ENCODE peak calls at places on chromosome 4, in four cellular contexts. One of them, this sample, is unnamed.

GRCh38 chr4:74042681-74043080 is 4.2 kb upstream of the CXCL3 start:
- DNase-seq in PC-3: peak; percentile 49
- DNase-seq in nephron progenitor cell: no peak
- DNase-seq in RWPE1: no peak
- DNase-seq in this sample: no peak

GRCh38 chr4:104677122-104677521 is 182.4 kb upstream of the CXXC4 start:
- DNase-seq in PC-3: no peak
- DNase-seq in RWPE1: no peak
- DNase-seq in nephron progenitor cell: no peak
- DNase-seq in this sample: no peak

GRCh38 chr4:107036602-107037151 is 564 bp upstream of the DKK2 start:
- DNase-seq in nephron progenitor cell: no peak
- DNase-seq in RWPE1: no peak
- DNase-seq in PC-3: no peak
- DNase-seq in this sample: peak; percentile 17

GRCh38 chr4:81359207-81359606 is 112.5 kb downstream of the RASGEF1B start:
- DNase-seq in RWPE1: no peak
- DNase-seq in PC-3: no peak
- DNase-seq in nephron progenitor cell: no peak
- DNase-seq in this sample: no peak

GRCh38 chr4:109052699-109053656 is 249.5 kb downstream of the COL25A1 start:
- DNase-seq in PC-3: no peak
- DNase-seq in RWPE1: no peak
- DNase-seq in nephron progenitor cell: no peak
- DNase-seq in this sample: no peak

GRCh38 chr4:16516796-16517413 is 290.6 kb upstream of the TAPT1 start:
- DNase-seq in PC-3: peak; percentile 54
- DNase-seq in RWPE1: no peak
- DNase-seq in nephron progenitor cell: no peak
- DNase-seq in this sample: peak; percentile 72

GRCh38 chr4:99790796-99791617 is 25.6 kb upstream of the DAPP1 start:
- DNase-seq in RWPE1: peak; percentile 57
- DNase-seq in nephron progenitor cell: no peak
- DNase-seq in PC-3: peak; percentile 49
- DNase-seq in this sample: peak; percentile 67

GRCh38 chr4:78584863-78585576 is 33.5 kb downstream of the ANXA3 start:
- DNase-seq in nephron progenitor cell: no peak
- DNase-seq in RWPE1: no peak
- DNase-seq in PC-3: no peak
- DNase-seq in this sample: peak; percentile 26

GRCh38 chr4:107891299-107891698 is 40.0 kb upstream of the CYP2U1 start:
- DNase-seq in RWPE1: no peak
- DNase-seq in nephron progenitor cell: no peak
- DNase-seq in PC-3: no peak
- DNase-seq in this sample: no peak

GRCh38 chr4:10704050-10704810 is 19.7 kb upstream of the CLNK start:
- DNase-seq in nephron progenitor cell: no peak
- DNase-seq in RWPE1: no peak
- DNase-seq in PC-3: no peak
- DNase-seq in this sample: no peak

GRCh38 chr4:139912423-139912822 is 241.6 kb downstream of the MAML3 start:
- DNase-seq in PC-3: no peak
- DNase-seq in RWPE1: no peak
- DNase-seq in nephron progenitor cell: no peak
- DNase-seq in this sample: no peak

GRCh38 chr4:76963136-76963477 is 13.6 kb downstream of the SEPTIN11 start:
- DNase-seq in RWPE1: no peak
- DNase-seq in nephron progenitor cell: no peak
- DNase-seq in PC-3: no peak
- DNase-seq in this sample: peak; percentile 31

GRCh38 chr4:5976431-5976830 is 41.8 kb downstream of the C4orf50 start:
- DNase-seq in nephron progenitor cell: no peak
- DNase-seq in RWPE1: no peak
- DNase-seq in PC-3: no peak
- DNase-seq in this sample: no peak

GRCh38 chr4:44056721-44057151 is 391.9 kb downstream of the KCTD8 start:
- DNase-seq in PC-3: no peak
- DNase-seq in RWPE1: no peak
- DNase-seq in nephron progenitor cell: no peak
- DNase-seq in this sample: no peak

GRCh38 chr4:55004831-55005230 is 120.6 kb downstream of the KDR start:
- DNase-seq in nephron progenitor cell: no peak
- DNase-seq in PC-3: no peak
- DNase-seq in RWPE1: no peak
- DNase-seq in this sample: no peak

GRCh38 chr4:55002431-55002830 is 123.0 kb downstream of the KDR start:
- DNase-seq in nephron progenitor cell: no peak
- DNase-seq in PC-3: peak; percentile 59
- DNase-seq in RWPE1: no peak
- DNase-seq in this sample: no peak

GRCh38 chr4:55001538-55001937 is 123.9 kb downstream of the KDR start:
- DNase-seq in nephron progenitor cell: no peak
- DNase-seq in RWPE1: no peak
- DNase-seq in PC-3: peak; percentile 18
- DNase-seq in this sample: no peak

DNA sequence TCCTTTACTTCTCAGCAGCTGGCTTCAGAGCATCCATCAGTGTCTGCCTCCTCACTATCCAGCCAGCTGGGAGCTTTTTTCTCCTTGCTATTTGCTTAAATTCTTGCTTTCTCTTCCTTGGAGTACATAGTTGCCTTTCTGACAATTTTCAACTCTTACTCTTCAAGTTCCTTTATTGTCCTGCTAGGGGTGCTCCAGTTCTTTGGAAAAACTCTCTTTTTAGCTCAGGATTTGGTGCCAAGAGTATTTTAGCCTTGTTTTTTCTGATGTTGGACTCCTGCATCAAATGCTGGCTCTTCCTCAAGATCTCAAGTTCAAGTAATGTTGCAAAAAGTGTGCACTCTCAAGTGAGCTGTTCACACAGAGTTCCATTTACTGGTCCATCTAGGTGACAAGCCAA is 126.4 kb downstream of the KDR start:
- DNase-seq in nephron progenitor cell: no peak
- DNase-seq in PC-3: peak; percentile 55
- DNase-seq in RWPE1: no peak
- DNase-seq in this sample: peak; percentile 47
- TF ChIP-seq CTCF in nephron progenitor cell: peak; percentile 34
- TF ChIP-seq CTCF in PC-3: peak; percentile 75
- TF ChIP-seq CTCF in RWPE1: peak; percentile 30
- TF ChIP-seq CTCF in this sample: peak; percentile 47

DNA sequence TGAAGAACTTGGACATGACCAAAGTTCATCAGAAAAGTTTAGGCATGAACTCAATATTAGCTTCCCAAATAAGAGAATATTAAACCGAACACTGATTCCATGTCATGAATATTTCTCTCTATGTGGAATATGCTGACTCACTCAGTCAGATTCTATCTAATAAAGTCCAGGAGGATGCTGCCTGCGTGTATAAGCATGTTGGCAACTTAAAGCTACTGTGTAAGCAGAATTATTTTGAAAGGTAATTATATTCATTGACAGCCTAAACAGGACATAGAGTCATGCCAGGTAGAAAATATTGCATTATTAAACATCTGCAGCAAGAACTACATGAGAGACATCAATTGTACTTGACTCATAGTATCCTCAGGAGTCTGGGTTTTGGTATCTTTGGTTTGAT is 367.9 kb upstream of the SPOCK3 start:
- DNase-seq in nephron progenitor cell: no peak
- DNase-seq in PC-3: no peak
- DNase-seq in RWPE1: peak; percentile 19
- DNase-seq in this sample: no peak
- TF ChIP-seq CTCF in nephron progenitor cell: no peak
- TF ChIP-seq CTCF in PC-3: no peak
- TF ChIP-seq CTCF in RWPE1: no peak
- TF ChIP-seq CTCF in this sample: no peak

DNA sequence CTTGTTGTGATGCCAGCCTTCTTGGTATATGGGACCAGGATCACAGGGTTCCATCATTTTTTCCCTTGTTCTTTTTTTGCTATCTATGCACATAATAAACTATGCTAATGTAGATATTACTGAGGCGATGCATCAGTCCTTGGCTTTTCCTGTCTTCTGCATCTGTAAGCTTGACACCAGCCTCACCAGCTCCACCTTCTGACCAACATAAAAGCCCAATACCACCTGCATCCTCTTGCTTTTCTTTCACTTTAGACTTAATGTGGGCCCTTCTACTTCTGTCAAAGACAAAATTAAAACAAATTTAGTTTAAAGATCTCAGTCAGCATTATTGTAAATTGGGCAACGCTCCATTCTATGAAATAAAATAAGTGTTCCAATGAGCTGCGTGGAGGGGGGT is 1718.8 kb upstream of the PCDH10 start:
- DNase-seq in RWPE1: no peak
- DNase-seq in nephron progenitor cell: no peak
- DNase-seq in PC-3: peak; percentile 10
- DNase-seq in this sample: peak; percentile 4
- TF ChIP-seq CTCF in RWPE1: no peak
- TF ChIP-seq CTCF in nephron progenitor cell: no peak
- TF ChIP-seq CTCF in PC-3: peak; percentile 5
- TF ChIP-seq CTCF in this sample: no peak

DNA sequence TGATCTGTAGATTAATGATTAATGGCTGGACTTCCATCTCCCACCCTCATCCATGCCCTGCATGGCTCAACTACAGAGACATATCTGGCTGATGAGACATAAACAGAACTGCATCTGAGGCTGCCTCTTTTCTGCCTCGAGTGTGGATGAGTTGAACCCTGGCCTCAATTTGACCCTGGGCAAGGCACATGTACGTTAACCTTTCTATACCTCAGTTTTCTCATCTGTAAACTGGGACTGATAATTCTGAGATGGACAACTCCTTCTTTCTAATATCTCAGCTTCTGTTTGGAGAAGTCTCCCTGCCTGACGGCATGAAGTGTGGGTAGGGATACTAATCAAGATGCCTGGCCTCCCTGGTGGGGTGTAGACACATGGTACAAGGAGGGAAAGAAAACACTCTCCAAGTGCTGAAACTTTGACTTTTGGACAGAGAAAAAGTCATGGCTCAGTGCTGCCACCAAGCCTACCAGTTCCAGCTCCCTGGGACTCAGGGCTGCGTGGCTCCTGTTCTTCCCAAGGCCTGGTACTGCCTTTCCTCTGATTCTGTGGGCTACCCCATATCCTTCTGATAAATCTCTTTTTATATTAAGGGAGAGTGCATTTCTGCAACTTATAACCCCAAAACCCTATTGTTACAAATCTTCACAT is 64.4 kb downstream of the HAUS3 start:
- DNase-seq in RWPE1: no peak
- DNase-seq in nephron progenitor cell: no peak
- DNase-seq in PC-3: peak; percentile 6
- DNase-seq in this sample: no peak
- TF ChIP-seq CTCF in RWPE1: no peak
- TF ChIP-seq CTCF in nephron progenitor cell: no peak
- TF ChIP-seq CTCF in PC-3: peak; percentile 21
- TF ChIP-seq CTCF in this sample: no peak

DNA sequence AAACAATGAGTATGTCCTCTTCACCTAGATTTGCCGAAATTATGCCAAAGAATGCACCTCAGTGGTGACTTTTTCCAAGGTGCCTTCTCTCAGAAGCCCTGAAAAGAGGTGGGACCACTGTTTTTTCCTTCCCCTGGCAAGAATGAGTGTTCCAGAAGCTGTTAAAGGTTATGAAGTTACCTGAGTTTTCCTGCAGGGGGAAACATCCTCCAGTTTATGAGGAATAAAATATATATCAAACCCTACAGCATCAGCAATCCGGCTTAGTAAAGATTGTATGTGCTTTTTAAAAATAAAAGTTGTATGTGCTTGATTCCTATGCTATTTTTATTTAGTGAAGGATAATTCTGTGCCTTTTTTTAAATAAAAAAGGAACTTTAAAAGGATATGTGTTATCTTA is 73.3 kb downstream of the RBM46 start:
- DNase-seq in PC-3: peak; percentile 55
- DNase-seq in RWPE1: peak; percentile 23
- DNase-seq in nephron progenitor cell: no peak
- DNase-seq in this sample: peak; percentile 57
- TF ChIP-seq CTCF in PC-3: peak; percentile 57
- TF ChIP-seq CTCF in RWPE1: peak; percentile 19
- TF ChIP-seq CTCF in nephron progenitor cell: peak; percentile 24
- TF ChIP-seq CTCF in this sample: peak; percentile 67

DNA sequence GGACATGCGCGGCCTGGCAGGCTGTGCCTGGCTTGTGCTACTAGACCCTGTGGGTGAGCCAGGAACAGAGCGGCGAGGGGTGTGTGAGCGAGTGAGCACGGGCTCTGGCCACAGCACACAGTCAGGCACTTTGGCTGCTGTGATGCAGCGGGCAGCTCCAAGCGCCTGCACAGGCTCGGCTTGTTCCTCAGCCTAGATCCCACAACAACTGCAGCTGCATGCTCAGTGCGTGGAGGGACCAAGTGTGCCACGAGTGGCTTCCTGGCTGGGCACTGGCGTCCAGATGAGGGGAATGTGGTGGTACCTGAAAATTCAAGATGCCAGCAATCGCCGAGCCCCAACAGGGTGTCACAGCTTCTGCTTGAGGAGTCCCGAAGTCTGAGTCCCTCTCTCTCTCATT is 1056.6 kb downstream of the RAPGEF2 start:
- DNase-seq in RWPE1: no peak
- DNase-seq in nephron progenitor cell: no peak
- DNase-seq in PC-3: no peak
- DNase-seq in this sample: no peak
- TF ChIP-seq CTCF in RWPE1: no peak
- TF ChIP-seq CTCF in nephron progenitor cell: no peak
- TF ChIP-seq CTCF in PC-3: no peak
- TF ChIP-seq CTCF in this sample: no peak